ENCODE peak calls at places on chromosomes 7 and 10, in seven cellular contexts. F, Z, E, L, G, R and U are unnamed samples.

GRCh38 chr7:48046458-48046857 is 11.1 kb downstream of the C7orf57 start:
- DNase-seq in F (no peak), Z (no peak), E (no peak), L (no peak), G (no peak), R (peak), U (no peak)

GRCh38 chr7:92177362-92177761 is 1.6 kb downstream of the LRRD1 start:
- DNase-seq in F (peak), Z (no peak), E (no peak), L (no peak), G (no peak), R (no peak), U (peak)

GRCh38 chr7:45652630-45653029 is 78.5 kb downstream of the ADCY1 start:
- DNase-seq in F (no peak), Z (no peak), E (no peak), L (no peak), G (no peak), R (no peak), U (no peak)

GRCh38 chr7:112205348-112206237 is 606 bp downstream of the DOCK4 start:
- DNase-seq in F (peak), Z (peak), E (peak), L (no peak), G (peak), R (peak), U (no peak)

GRCh38 chr10:21825345-21825744 is 178.2 kb downstream of the DNAJC1 start:
- DNase-seq in F (no peak), Z (no peak), E (no peak), L (no peak), G (no peak), R (no peak), U (no peak)

GRCh38 chr10:111954364-111954763 is 229.2 kb downstream of the GPAM start:
- DNase-seq in F (no peak), Z (no peak), E (no peak), L (no peak), G (no peak), R (no peak), U (no peak)

GRCh38 chr10:50469288-50469687 is 154.5 kb downstream of the SGMS1 start:
- DNase-seq in F (no peak), Z (no peak), E (no peak), L (no peak), G (no peak), R (no peak), U (no peak)

GRCh38 chr7:149422914-149423285 is 38.0 kb downstream of the ZNF777 start:
- DNase-seq in F (peak), Z (peak), E (no peak), L (no peak), G (peak), R (peak), U (no peak)

GRCh38 chr7:135716677-135717238 is 11.2 kb downstream of the SLC13A4 start:
- DNase-seq in F (peak), Z (no peak), E (no peak), L (no peak), G (no peak), R (no peak), U (peak)

GRCh38 chr10:7054915-7055314 is 355.9 kb downstream of the SFMBT2 start:
- DNase-seq in F (no peak), Z (peak), E (peak), L (no peak), G (no peak), R (peak), U (no peak)

GRCh38 chr10:103917326-103918052 is 495 bp downstream of the STN1 start:
- DNase-seq in F (no peak), Z (no peak), E (no peak), L (peak), G (no peak), R (peak), U (no peak)

GRCh38 chr7:41416208-41416595 is 286.7 kb downstream of the INHBA start:
- DNase-seq in F (no peak), Z (no peak), E (no peak), L (no peak), G (no peak), R (no peak), U (no peak)

GRCh38 chr10:62258926-62259325 is 9.7 kb downstream of the RTKN2 start:
- DNase-seq in F (no peak), Z (no peak), E (no peak), L (no peak), G (no peak), R (no peak), U (no peak)

GRCh38 chr10:68090586-68090985 is 15.5 kb upstream of the HERC4 start:
- DNase-seq in F (no peak), Z (no peak), E (no peak), L (no peak), G (no peak), R (no peak), U (no peak)

GRCh38 chr10:79067241-79068202 is 1.2 kb upstream of the ZMIZ1 start:
- DNase-seq in F (peak), Z (peak), E (peak), L (peak), G (peak), R (peak), U (no peak)
- TF ChIP-seq POLR2AphosphoS5 in F (no peak), Z (no peak), E (no peak), L (no peak), G (peak), R (no peak), U (no peak)

GRCh38 chr7:12418452-12418851 is 14.8 kb upstream of the VWDE start:
- DNase-seq in F (peak), Z (no peak), E (no peak), L (no peak), G (no peak), R (no peak), U (no peak)

GRCh38 chr7:12423995-12424745 is 20.5 kb upstream of the VWDE start:
- DNase-seq in F (no peak), Z (no peak), E (no peak), L (no peak), G (no peak), R (peak), U (no peak)

GRCh38 chr7:12422449-12423320 is 19.0 kb upstream of the VWDE start:
- DNase-seq in F (peak), Z (no peak), E (no peak), L (no peak), G (no peak), R (peak), U (no peak)

DNA sequence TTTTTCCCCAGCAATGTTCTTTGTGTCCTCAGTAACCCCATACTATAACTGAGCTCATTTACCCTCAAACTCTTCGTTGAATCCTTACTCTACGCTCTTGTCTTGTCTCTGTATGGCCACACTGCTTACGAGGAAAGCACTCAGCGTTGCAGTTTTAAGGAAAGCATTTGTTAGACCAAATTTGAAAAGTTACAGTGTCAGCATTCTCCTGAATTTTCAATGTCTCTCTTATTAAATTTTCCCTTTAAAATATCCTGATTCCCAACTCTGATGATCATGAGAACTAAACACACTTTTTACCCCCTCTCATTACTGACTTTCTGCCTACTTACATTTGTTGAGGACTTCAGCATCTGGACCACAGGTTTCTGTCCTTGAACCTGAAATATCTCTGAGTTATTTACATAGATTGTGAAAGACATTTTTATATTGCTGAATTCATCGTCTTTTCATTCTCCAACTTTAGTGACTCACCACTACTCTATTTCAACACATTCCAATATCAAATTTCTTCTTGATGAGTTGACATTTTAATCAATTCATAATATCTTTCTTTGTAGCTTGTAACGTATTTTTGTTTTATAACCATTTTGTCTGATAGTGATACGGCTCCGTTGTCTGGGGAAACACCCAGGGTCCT is 19.8 kb upstream of the VWDE start:
- DNase-seq in F (peak), Z (no peak), E (no peak), L (no peak), G (no peak), R (peak), U (no peak)
- TF ChIP-seq POLR2AphosphoS5 in F (no peak), Z (no peak), E (no peak), L (no peak), G (no peak), R (no peak), U (no peak)

GRCh38 chr10:48282829-48283228 is 8.3 kb upstream of the FRMPD2 start:
- DNase-seq in F (no peak), Z (no peak), E (no peak), L (no peak), G (no peak), R (no peak), U (no peak)

GRCh38 chr10:48277093-48277492 is 2.6 kb upstream of the FRMPD2 start:
- DNase-seq in F (no peak), Z (no peak), E (no peak), L (no peak), G (no peak), R (no peak), U (no peak)

GRCh38 chr10:48274636-48275035 is at the start of gene FRMPD2:
- DNase-seq in F (no peak), Z (no peak), E (no peak), L (no peak), G (no peak), R (no peak), U (no peak)

GRCh38 chr10:48275743-48276142 is 1.2 kb upstream of the FRMPD2 start:
- DNase-seq in F (no peak), Z (no peak), E (no peak), L (no peak), G (no peak), R (no peak), U (no peak)

GRCh38 chr10:48279081-48279751 is 4.7 kb upstream of the FRMPD2 start:
- DNase-seq in F (no peak), Z (peak), E (no peak), L (no peak), G (no peak), R (no peak), U (no peak)
- TF ChIP-seq POLR2AphosphoS5 in F (no peak), Z (peak), E (no peak), L (no peak), G (no peak), R (no peak), U (no peak)

DNA sequence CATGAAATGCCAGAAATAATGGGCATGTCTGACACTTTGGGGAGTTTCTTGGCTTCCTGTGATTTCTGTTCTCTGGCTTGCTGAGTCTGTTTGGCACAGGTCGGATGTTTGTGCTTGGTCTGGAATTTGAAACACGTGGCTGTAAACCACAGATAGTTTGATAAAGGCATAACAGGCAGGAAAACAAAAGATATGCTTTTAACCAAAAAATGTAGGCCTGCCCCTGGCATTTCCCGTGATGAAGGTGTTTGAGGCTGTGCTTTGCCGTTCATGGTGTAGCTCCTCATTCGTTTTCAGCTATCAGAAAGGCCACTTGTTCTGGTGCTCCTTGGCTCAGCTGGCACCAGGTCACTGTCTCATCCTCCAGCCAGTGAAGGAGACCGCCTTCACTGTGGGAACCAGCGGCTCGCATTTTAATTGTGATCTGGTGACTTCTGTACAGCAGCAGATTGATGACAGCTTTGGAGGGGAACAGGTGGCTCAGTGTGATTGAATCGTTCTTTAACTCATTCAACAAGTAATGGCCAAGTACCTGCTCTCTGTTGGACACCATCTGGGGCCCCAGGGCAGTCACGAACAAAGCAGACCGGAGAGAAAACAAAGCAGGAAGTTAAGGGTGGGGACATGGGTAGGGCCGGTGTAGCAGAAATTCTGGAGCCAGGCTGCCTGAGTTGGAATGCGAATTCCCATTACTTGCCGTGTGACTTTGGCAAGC is 111.5 kb downstream of the CCNY start:
- DNase-seq in F (peak), Z (no peak), E (peak), L (no peak), G (no peak), R (peak), U (no peak)
- TF ChIP-seq POLR2AphosphoS5 in F (no peak), Z (no peak), E (no peak), L (peak), G (no peak), R (no peak), U (no peak)

DNA sequence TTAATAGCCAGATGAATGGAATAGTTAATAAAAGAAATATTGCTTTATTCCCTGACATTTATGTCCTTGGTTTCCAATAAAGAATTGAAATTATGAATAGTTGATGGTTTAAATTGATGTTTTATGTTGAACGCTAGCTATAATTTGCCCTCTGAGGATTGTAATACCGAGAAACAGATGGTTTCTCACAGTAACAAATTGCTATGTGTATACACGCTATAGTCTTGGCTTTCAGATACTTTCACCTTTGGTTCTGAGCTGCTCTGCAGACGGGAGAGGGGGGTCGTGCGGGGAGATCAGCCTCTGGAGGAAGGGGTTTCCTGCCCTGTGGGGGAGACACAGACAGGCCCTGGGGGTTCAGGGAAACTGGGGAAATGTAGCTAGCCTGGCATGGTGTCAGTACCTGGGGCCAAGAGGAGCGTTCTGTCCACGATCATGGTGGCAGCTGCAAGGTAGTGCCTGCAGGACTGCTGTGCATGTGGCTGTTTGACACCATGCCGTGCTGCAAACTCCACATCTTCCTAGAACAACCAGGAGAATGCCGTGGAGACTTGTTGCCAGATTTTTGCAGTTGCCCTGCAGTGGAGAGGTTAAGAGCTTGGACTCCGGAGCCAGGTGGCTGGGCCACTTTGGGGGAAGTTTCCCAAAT is 167.7 kb downstream of the CUX1 start:
- DNase-seq in F (no peak), Z (no peak), E (no peak), L (no peak), G (no peak), R (no peak), U (peak)
- TF ChIP-seq POLR2AphosphoS5 in F (no peak), Z (no peak), E (no peak), L (no peak), G (no peak), R (no peak), U (peak)